ENCODE peak calls at places on chromosomes 11 and 22, in four cellular contexts. K is A549, D is ovary, U is brain microvascular endothelial cell. M is an unnamed sample.
A peak's percentile ranks its signal among the peaks of the same experiment; 100 is the strongest.

GRCh38 chr22:46030241-46030880 is 53.4 kb upstream of the WNT7B start:
- DNase-seq in U (no peak), D (peak; percentile 33), K (no peak), M (peak; percentile 13)

GRCh38 chr11:19380375-19380774 is 139.6 kb upstream of the E2F8 start:
- DNase-seq in K (peak; percentile 46), U (peak; percentile 92), D (no peak), M (no peak)

GRCh38 chr22:49583886-49584505 is 243.7 kb downstream of the BRD1 start:
- DNase-seq in U (no peak), K (no peak), D (no peak), M (no peak)

GRCh38 chr22:44068422-44069191 is 44.5 kb downstream of the PARVB start:
- DNase-seq in U (no peak), D (no peak), K (no peak), M (no peak)

GRCh38 chr11:44071157-44071556 is 5.1 kb downstream of the ACCS start:
- DNase-seq in U (no peak), D (no peak), K (no peak), M (no peak)

GRCh38 chr11:83241291-83241946 is 44.7 kb downstream of the CCDC90B start:
- DNase-seq in D (peak; percentile 28), K (peak; percentile 64), U (peak; percentile 74), M (peak; percentile 37)

GRCh38 chr11:112355726-112356125 is 95.1 kb upstream of the PLET1 start:
- DNase-seq in D (peak; percentile 45), K (no peak), U (no peak), M (peak; percentile 57)

GRCh38 chr11:113392522-113392921 is 4.9 kb downstream of the ANKK1 start:
- DNase-seq in D (no peak), U (no peak), K (no peak), M (no peak)

GRCh38 chr11:66343176-66343575 is 1.7 kb downstream of the BRMS1 start:
- DNase-seq in D (no peak), K (no peak), U (no peak), M (no peak)

GRCh38 chr22:33666661-33667619 is 253.3 kb downstream of the LARGE1 start:
- DNase-seq in D (no peak), U (no peak), K (no peak), M (no peak)

GRCh38 chr11:124467376-124468061 is 22.0 kb upstream of the OR8B8 start:
- DNase-seq in D (no peak), K (no peak), U (no peak), M (no peak)

GRCh38 chr22:41620646-41621098 is at the start of gene DESI1:
- DNase-seq in U (no peak), D (no peak), K (no peak), M (no peak)

DNA sequence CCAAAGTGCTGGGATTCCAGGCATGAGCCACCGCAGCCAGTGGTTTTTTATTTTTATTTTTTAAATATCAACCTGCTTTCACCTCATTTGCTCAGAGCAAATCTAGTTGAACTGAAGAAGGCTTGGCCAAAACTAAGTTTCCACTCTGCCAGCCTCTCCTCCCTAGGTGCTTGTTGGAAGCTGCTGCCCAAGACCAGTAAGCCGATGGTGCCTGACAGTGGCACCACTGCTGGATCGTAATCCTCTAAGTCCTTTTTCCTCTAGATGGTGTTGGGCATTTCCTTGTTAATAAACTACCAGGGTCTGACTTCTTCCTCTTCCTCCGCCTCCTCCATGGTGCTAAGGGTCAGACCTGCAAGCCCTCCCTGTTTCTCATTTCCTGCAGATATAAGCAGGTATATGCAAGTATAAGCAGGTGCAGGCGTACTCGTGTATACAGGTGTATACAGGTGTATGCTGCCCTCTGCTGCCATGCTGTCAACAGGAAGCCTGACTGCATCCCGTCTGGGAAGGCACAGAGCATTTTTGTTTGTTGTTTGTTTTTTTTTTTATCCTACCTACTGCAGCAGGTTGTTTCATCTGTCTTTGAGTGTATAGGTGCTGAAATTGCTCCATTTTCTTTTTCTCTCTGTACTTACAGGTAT is 1.6 kb downstream of the NADSYN1 start:
- DNase-seq in D (no peak), U (no peak), K (no peak), M (no peak)
- H3K27ac ChIP-seq in D (no peak overlapping the region), U (no peak overlapping the region), K (no peak overlapping the region), M (no peak overlapping the region)

GRCh38 chr11:121513807-121514206 is 61.0 kb upstream of the SORL1-AS1 start:
- DNase-seq in U (no peak), K (no peak), D (no peak), M (no peak)

GRCh38 chr11:121510438-121510837 is 57.7 kb upstream of the SORL1-AS1 start:
- DNase-seq in K (no peak), D (no peak), U (no peak), M (no peak)

GRCh38 chr11:121512468-121513465 is 60.0 kb upstream of the SORL1-AS1 start:
- DNase-seq in K (no peak), U (no peak), D (no peak), M (no peak)

GRCh38 chr11:121503056-121503455 is 50.3 kb upstream of the SORL1-AS1 start:
- DNase-seq in D (no peak), U (no peak), K (no peak), M (no peak)

GRCh38 chr11:121508449-121508848 is 55.7 kb upstream of the SORL1-AS1 start:
- DNase-seq in U (no peak), K (no peak), D (no peak), M (no peak)
- H3K27ac ChIP-seq in U (no peak overlapping the region), K (no peak overlapping the region), D (no peak overlapping the region), M (no peak overlapping the region)

GRCh38 chr22:37197451-37198289 is 9.6 kb upstream of the C1QTNF6 start:
- DNase-seq in U (no peak), D (peak; percentile 81), K (peak; percentile 91), M (peak; percentile 74)
- H3K27ac ChIP-seq in U (no peak overlapping the region), D (peak overlapping the region; percentile 46), K (peak overlapping the region; percentile 99), M (peak overlapping the region; percentile 96)

DNA sequence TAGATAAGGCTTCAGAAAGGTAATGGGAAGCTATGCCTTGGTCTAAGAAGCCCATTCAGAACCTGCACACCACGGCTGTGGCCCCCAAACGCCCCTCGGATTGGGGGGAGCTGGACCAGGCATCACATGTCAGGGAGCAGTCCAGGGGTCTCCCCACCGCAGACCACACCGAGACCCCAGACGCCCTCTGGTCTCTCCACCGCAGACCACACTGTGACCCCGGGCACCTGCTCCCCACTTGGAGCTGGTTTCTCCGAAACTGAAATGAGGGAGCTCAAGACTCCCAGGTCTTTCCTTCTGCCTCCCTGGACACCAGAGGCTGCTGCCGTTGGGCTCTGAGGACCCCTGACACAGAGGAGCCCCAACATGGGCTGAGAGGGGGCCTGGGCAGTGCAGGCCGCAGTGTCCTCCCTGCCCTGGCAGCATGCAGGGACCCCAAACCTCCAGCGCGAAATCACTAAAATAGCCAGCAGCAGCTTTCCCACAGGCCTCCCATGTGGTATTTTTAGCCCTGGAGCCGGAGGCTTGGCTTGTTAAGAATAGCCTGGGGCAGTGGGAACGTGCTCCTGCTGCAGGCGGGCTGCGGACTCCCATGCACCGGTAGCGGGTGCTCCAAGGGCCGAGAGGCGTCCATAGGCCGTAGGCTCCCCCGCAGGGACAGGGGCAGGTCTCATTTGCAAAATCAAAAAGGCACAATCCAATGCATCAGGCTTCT is 7.7 kb downstream of the LINC01488 start:
- DNase-seq in U (no peak), K (no peak), D (no peak), M (no peak)
- H3K27ac ChIP-seq in U (no peak overlapping the region), K (peak overlapping the region; percentile 27), D (no peak overlapping the region), M (peak overlapping the region; percentile 50)

GRCh38 chr11:38553033-38553432 is 1955.0 kb upstream of the RAG2 start:
- DNase-seq in K (no peak), U (no peak), D (no peak), M (no peak)

GRCh38 chr11:38543951-38544350 is 1945.9 kb upstream of the RAG2 start:
- DNase-seq in U (peak; percentile 37), D (no peak), K (no peak), M (no peak)

GRCh38 chr11:38543311-38543710 is 1945.3 kb upstream of the RAG2 start:
- DNase-seq in U (peak; percentile 73), D (no peak), K (no peak), M (no peak)

DNA sequence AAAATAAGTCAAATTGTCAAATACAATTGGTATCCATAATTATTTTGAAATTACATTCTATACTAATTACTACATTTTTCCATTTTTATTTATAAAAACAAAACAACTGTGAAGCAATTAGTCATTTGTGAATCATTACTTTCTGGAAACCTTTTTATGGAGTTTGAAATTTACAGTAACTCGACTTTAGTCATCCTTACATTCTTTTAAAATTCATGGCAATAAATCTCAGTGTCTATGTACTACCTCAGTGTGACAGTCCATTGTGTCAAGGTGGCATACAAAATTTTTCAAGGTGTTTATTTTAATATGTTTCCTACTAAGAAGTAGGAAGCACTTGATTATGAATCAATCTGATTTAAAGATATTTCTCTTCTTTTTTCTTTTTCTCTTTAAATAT is 1949.4 kb upstream of the RAG2 start:
- DNase-seq in D (no peak), U (no peak), K (no peak), M (no peak)
- H3K27ac ChIP-seq in D (no peak overlapping the region), U (no peak overlapping the region), K (no peak overlapping the region), M (no peak overlapping the region)

GRCh38 chr22:39689421-39689820 is 118.9 kb downstream of the CACNA1I start:
- DNase-seq in U (no peak), D (no peak), K (no peak), M (no peak)
- H3K27ac ChIP-seq in U (no peak overlapping the region), D (no peak overlapping the region), K (no peak overlapping the region), M (no peak overlapping the region)

GRCh38 chr11:563812-564578 is 3.2 kb downstream of the RASSF7 start:
- DNase-seq in D (peak; percentile 37), K (no peak), U (no peak), M (no peak)

GRCh38 chr11:561148-562003 is 606 bp downstream of the RASSF7 start:
- DNase-seq in D (peak; percentile 46), U (no peak), K (peak; percentile 78), M (no peak)

GRCh38 chr11:563066-563811 is 2.5 kb downstream of the RASSF7 start:
- DNase-seq in D (peak; percentile 24), U (no peak), K (no peak), M (no peak)

GRCh38 chr11:560305-561147 is at the start of the genes LMNTD2 and RASSF7:
- DNase-seq in U (peak; percentile 76), D (peak; percentile 93), K (peak; percentile 95), M (peak; percentile 87)

GRCh38 chr11:562046-562645 is 1.4 kb downstream of the RASSF7 start:
- DNase-seq in U (no peak), D (peak; percentile 46), K (no peak), M (no peak)
- H3K27ac ChIP-seq in U (no peak overlapping the region), D (no peak overlapping the region), K (peak overlapping the region; percentile 94), M (no peak overlapping the region)

DNA sequence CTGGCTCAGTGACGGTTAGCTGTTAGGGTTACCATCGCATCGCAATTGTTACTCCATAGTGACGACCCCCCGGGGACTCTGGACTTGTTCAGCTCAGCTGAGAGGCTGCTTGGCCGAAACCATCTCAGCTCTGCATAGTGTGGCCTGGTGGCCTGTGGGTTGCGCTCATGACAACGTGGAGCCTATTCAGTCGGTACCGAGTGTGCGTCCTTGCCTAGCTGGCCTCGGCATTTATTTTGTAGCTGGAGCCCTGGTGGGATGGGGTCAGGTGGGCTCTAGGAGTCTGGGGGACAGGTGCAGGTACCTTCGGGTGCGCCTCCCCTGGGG is 13.5 kb downstream of the LRP5 start:
- DNase-seq in D (no peak), K (no peak), U (no peak), M (no peak)
- H3K27ac ChIP-seq in D (no peak overlapping the region), K (no peak overlapping the region), U (no peak overlapping the region), M (no peak overlapping the region)

GRCh38 chr11:71283960-71284359 is 31.6 kb upstream of the SHANK2 start:
- DNase-seq in D (no peak), K (no peak), U (no peak), M (no peak)
- H3K27ac ChIP-seq in D (no peak overlapping the region), K (no peak overlapping the region), U (no peak overlapping the region), M (no peak overlapping the region)

M was measured in uterus.